ENCODE peak calls at places on chromosomes 5 and 9, in ten cellular contexts. Z, I, Y, N, C, T, S, G, F and D are unnamed samples.

GRCh38 chr5:178309271-178310008 is 76.8 kb upstream of the PHYKPL start:
- DNase-seq in N (no peak), T (no peak), F (no peak), S (no peak), C (no peak), Z (no peak), Y (no peak), I (no peak), G (peak), D (no peak)

GRCh38 chr5:141958113-141958512 is at the start of gene PCDH12:
- DNase-seq in S (no peak), T (no peak), Z (peak), G (peak), Y (no peak), N (no peak), C (no peak), F (no peak), I (peak), D (no peak)

GRCh38 chr5:76867827-76868693 is 18.2 kb downstream of the S100Z start:
- DNase-seq in Z (peak), F (no peak), N (peak), Y (peak), T (peak), C (no peak), G (peak), S (peak), I (peak), D (peak)

GRCh38 chr5:95600557-95600956 is 19.3 kb upstream of the GPR150 start:
- DNase-seq in C (no peak), Y (no peak), F (no peak), N (no peak), Z (no peak), I (no peak), G (no peak), S (no peak), T (no peak), D (no peak)

GRCh38 chr9:110081395-110081794 is 126.6 kb downstream of the C9orf152 start:
- DNase-seq in Z (no peak), C (no peak), T (no peak), Y (no peak), S (no peak), N (no peak), F (no peak), G (no peak), I (no peak), D (peak)

GRCh38 chr5:141208478-141208877 is at the start of gene PCDHB12:
- DNase-seq in N (no peak), T (no peak), C (no peak), S (no peak), Y (no peak), Z (peak), F (no peak), I (no peak), G (no peak), D (no peak)

GRCh38 chr9:70589571-70590263 is 175.3 kb upstream of the KLF9 start:
- DNase-seq in T (no peak), Z (peak), G (no peak), I (no peak), Y (no peak), S (no peak), C (no peak), F (no peak), N (no peak), D (no peak)

GRCh38 chr9:4862506-4863250 is 69.9 kb downstream of the RCL1 start:
- DNase-seq in F (no peak), Y (no peak), S (no peak), T (no peak), N (no peak), Z (no peak), I (no peak), G (no peak), C (no peak), D (no peak)

GRCh38 chr9:123679330-123679987 is 250.5 kb downstream of the DENND1A start:
- DNase-seq in Y (no peak), G (no peak), T (no peak), F (peak), N (no peak), C (no peak), Z (no peak), I (no peak), S (no peak), D (no peak)

GRCh38 chr5:56159521-56159947 is 73.6 kb downstream of the ANKRD55 start:
- DNase-seq in I (no peak), N (peak), T (no peak), F (no peak), C (no peak), G (no peak), Z (no peak), Y (no peak), S (no peak), D (no peak)

GRCh38 chr5:107672212-107673105 is 1.7 kb upstream of the EFNA5 start:
- DNase-seq in T (peak), I (no peak), C (no peak), S (peak), G (peak), N (peak), Z (peak), Y (peak), F (peak), D (peak)

GRCh38 chr9:126440938-126441337 is 114.3 kb downstream of the MVB12B start:
- DNase-seq in C (no peak), S (peak), G (no peak), Y (no peak), Z (no peak), I (no peak), F (no peak), N (no peak), T (peak), D (no peak)

GRCh38 chr5:149007174-149007573 is 55.7 kb downstream of the SH3TC2 start:
- DNase-seq in Z (no peak), I (no peak), S (no peak), C (no peak), N (no peak), G (no peak), T (no peak), F (no peak), Y (no peak), D (no peak)

GRCh38 chr9:110078626-110079025 is 129.3 kb downstream of the C9orf152 start:
- DNase-seq in I (no peak), Y (no peak), G (no peak), C (no peak), F (no peak), N (no peak), Z (no peak), T (no peak), S (no peak), D (no peak)

GRCh38 chr5:59198832-59199231 is 616.0 kb downstream of the RAB3C start:
- DNase-seq in S (no peak), Z (no peak), I (no peak), Y (no peak), N (no peak), T (no peak), C (no peak), G (no peak), F (no peak), D (no peak)

GRCh38 chr9:98206754-98207153 is 14.3 kb upstream of the CORO2A start:
- DNase-seq in I (no peak), N (no peak), C (no peak), G (no peak), T (no peak), F (no peak), S (no peak), Z (no peak), Y (no peak), D (no peak)

GRCh38 chr5:67515020-67515689 is 318.6 kb upstream of the CD180 start:
- DNase-seq in Z (no peak), Y (no peak), N (no peak), T (no peak), I (peak), S (no peak), C (no peak), G (no peak), F (no peak), D (no peak)

GRCh38 chr5:138459311-138459710 is 6.0 kb upstream of the EGR1 start:
- DNase-seq in F (peak), Z (peak), C (no peak), T (no peak), G (peak), N (no peak), Y (no peak), S (no peak), I (peak), D (no peak)

GRCh38 chr9:122186301-122186700 is 26.6 kb downstream of the MORN5 start:
- DNase-seq in Z (peak), S (no peak), F (no peak), T (no peak), I (no peak), G (no peak), C (no peak), N (no peak), Y (no peak), D (no peak)

GRCh38 chr5:175254155-175254554 is 189.8 kb downstream of the DRD1 start:
- DNase-seq in Y (no peak), S (no peak), F (no peak), N (no peak), C (no peak), I (no peak), G (no peak), T (no peak), Z (no peak), D (no peak)